ENCODE peak calls at places on chromosomes 11 and 22, in five cellular contexts. R is naive thymus-derived CD4-positive, alpha-beta T cell; O is adrenal gland; W is breast epithelium; Z is ascending aorta. U is an unnamed sample. For H3K36me3 and H3K27me3, the result is how much of the 10 kb centered on the place peaks cover.

GRCh38 chr22:38246692-38247091 is 26.1 kb downstream of the TMEM184B start:
- DNase-seq in R (no peak), O (no peak), W (peak), Z (no peak), U (no peak)

GRCh38 chr22:17921871-17922821 is 102.2 kb downstream of the MICAL3 start:
- DNase-seq in R (no peak), O (no peak), W (peak), Z (no peak), U (no peak)

GRCh38 chr11:23556163-23556750 is 696.0 kb upstream of the CCDC179 start:
- DNase-seq in R (no peak), O (no peak), W (no peak), Z (no peak), U (no peak)

GRCh38 chr11:128491195-128491936 is 96.0 kb downstream of the ETS1 start:
- DNase-seq in R (no peak), O (no peak), W (no peak), Z (no peak), U (no peak)

GRCh38 chr22:44363214-44363979 is 50.6 kb upstream of the SHISAL1 start:
- DNase-seq in R (no peak), O (peak), W (peak), Z (peak), U (no peak)

GRCh38 chr22:44368611-44369010 is 55.9 kb upstream of the SHISAL1 start:
- DNase-seq in R (no peak), O (peak), W (no peak), Z (no peak), U (no peak)

GRCh38 chr11:70364745-70365535 is 33.4 kb upstream of the CTTN start:
- DNase-seq in R (peak), O (no peak), W (peak), Z (no peak), U (no peak)

GRCh38 chr11:1276061-1276790 is 33.2 kb downstream of the TOLLIP start:
- DNase-seq in R (no peak), O (no peak), W (no peak), Z (peak), U (no peak)

GRCh38 chr11:125164422-125165110 is at the start of gene PKNOX2:
- DNase-seq in R (peak), O (peak), W (peak), Z (no peak), U (no peak)

GRCh38 chr11:64752106-64752970 is 7.4 kb downstream of the PYGM start:
- DNase-seq in R (no peak), O (no peak), W (no peak), Z (no peak), U (no peak)

GRCh38 chr11:100878474-100878873 is 191.4 kb downstream of the ARHGAP42 start:
- DNase-seq in R (no peak), O (no peak), W (no peak), Z (no peak), U (no peak)

GRCh38 chr11:100876826-100877545 is 189.9 kb downstream of the ARHGAP42 start:
- DNase-seq in R (no peak), O (no peak), W (no peak), Z (no peak), U (no peak)

GRCh38 chr11:100872951-100873350 is 185.9 kb downstream of the ARHGAP42 start:
- DNase-seq in R (no peak), O (no peak), W (no peak), Z (no peak), U (no peak)

GRCh38 chr11:100874203-100874602 is 187.1 kb downstream of the ARHGAP42 start:
- DNase-seq in R (no peak), O (no peak), W (no peak), Z (no peak), U (no peak)

DNA sequence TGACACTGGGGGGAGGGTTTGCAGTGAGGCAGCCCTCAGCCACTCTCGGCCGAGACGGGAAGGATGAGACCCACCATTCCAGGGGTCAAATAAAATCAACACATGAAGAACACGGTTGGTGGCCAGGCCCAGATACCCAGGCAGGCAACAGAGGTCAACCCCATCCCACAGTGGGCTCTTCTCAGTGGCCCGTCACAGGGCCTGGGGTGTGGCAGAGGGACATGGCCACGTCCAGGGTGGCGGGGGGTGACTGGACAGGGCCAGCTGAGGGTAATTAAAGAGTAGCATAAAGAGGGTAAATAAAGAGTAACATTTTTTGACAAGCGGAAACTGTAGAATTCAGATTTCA is 188.4 kb downstream of the ARHGAP42 start:
- DNase-seq in R (no peak), O (no peak), W (no peak), Z (no peak), U (no peak)
- H3K27ac ChIP-seq in R (no peak), O (no peak), W (no peak), Z (no peak), U (no peak)

DNA sequence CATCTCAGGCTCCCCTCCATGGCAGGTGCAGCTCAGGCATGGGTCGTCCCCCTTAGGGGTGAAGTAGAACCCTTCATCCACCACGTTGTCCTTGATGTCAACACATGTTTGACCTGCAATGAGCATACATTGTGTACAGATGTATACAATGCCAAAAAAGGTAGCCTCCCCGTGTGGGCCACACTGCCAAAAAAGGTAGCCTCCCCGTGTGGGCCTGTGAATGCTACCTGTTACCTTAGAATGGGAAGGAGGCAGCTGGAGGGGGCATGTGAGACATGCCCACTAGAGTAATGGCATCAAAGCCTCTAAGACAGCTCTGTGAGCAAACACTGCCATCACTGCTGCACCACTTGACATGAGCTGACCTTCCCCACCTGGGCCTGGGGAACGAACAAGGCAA is 73.7 kb downstream of the DGCR2 start:
- DNase-seq in R (no peak), O (peak), W (no peak), Z (no peak), U (no peak)
- H3K36me3 ChIP-seq in R (under half), O (under half), W (under half), Z (half or more), U (half or more)

DNA sequence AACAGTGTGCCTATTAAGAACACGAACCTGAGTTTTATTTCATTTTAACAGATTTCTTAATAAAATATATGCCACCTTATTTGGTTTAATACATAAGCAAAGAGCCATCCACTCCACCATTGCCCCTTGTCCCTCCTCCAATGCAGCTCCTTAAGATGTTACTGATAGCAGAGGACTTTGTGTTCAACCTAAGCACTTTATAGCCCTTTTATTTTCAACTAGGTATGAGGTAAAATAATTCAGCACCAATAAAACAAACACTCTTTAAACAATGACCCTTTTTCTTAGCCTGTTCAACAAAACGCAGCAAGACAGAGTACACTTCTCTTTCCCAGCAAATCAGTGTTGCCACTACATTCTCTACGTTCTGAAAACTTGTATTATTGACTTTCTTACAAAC is 104.1 kb upstream of the IGLL5 start:
- DNase-seq in R (no peak), O (no peak), W (no peak), Z (no peak), U (no peak)
- H3K27me3 ChIP-seq in R (under half), O (under half), W (under half), Z (under half), U (under half)

GRCh38 chr22:29205260-29205597 is 467 bp upstream of the EMID1 start:
- DNase-seq in R (no peak), O (no peak), W (no peak), Z (no peak), U (no peak)
- H3K27ac ChIP-seq in R (no peak), O (no peak), W (no peak), Z (no peak), U (no peak)

GRCh38 chr22:19797086-19797485 is 36.5 kb downstream of the TBX1 start:
- DNase-seq in R (no peak), O (no peak), W (no peak), Z (no peak), U (no peak)
- H3K36me3 ChIP-seq in R (under half), O (under half), W (under half), Z (under half), U (under half)

GRCh38 chr11:16609769-16610168 is 128.7 kb upstream of the C11orf58 start:
- DNase-seq in R (no peak), O (no peak), W (no peak), Z (no peak), U (no peak)
- H3K27me3 ChIP-seq in R (under half), O (under half), W (under half), Z (under half), U (half or more)